ENCODE peak calls at places on chromosomes 1 and 21, in eight cellular contexts. Q is T47D; E is substantia nigra; V is effector memory CD4-positive, alpha-beta T cell; P is activated naive CD4-positive, alpha-beta T cell; S is GM03348; A is coronary artery; I is GDM1. Z is an unnamed sample.

GRCh38 chr1:32180186-32181060 is 948 bp downstream of the TXLNA start:
- DNase-seq in Q (peak), E (peak), V (no peak), P (no peak), S (peak), A (no peak), I (no peak), Z (peak)

GRCh38 chr1:165851034-165851658 is 23.7 kb downstream of the UCK2 start:
- DNase-seq in Q (no peak), E (no peak), V (no peak), P (no peak), S (no peak), A (no peak), I (no peak), Z (peak)

GRCh38 chr21:34199121-34199910 is 125.9 kb downstream of the MRPS6 start:
- DNase-seq in Q (no peak), E (no peak), V (no peak), P (no peak), S (no peak), A (no peak), I (no peak), Z (no peak)

GRCh38 chr1:205298191-205298994 is 23.2 kb downstream of the NUAK2 start:
- DNase-seq in Q (no peak), E (no peak), V (no peak), P (no peak), S (peak), A (no peak), I (no peak), Z (no peak)

GRCh38 chr1:153728305-153729066 is 636 bp downstream of the INTS3 start:
- DNase-seq in Q (peak), E (peak), V (no peak), P (peak), S (peak), A (peak), I (no peak), Z (no peak)

GRCh38 chr1:59733443-59734141 is 81.2 kb upstream of the HOOK1 start:
- DNase-seq in Q (no peak), E (no peak), V (no peak), P (no peak), S (peak), A (no peak), I (no peak), Z (no peak)

GRCh38 chr1:153790282-153790995 is 15.2 kb downstream of the SLC27A3 start:
- DNase-seq in Q (no peak), E (peak), V (no peak), P (no peak), S (peak), A (peak), I (peak), Z (no peak)

GRCh38 chr1:38037481-38037939 is 9.1 kb downstream of the POU3F1 start:
- DNase-seq in Q (peak), E (no peak), V (no peak), P (no peak), S (no peak), A (no peak), I (no peak), Z (no peak)

GRCh38 chr1:156368157-156368658 is 803 bp upstream of the RHBG start:
- DNase-seq in Q (no peak), E (no peak), V (no peak), P (no peak), S (no peak), A (no peak), I (no peak), Z (no peak)

Z was measured in GM12892.